ENCODE peak calls at places on chromosomes 5 and 9, in nine cellular contexts. One of them, this sample, is unnamed.
A peak's percentile ranks its signal among the peaks of the same experiment; 100 is the strongest.

GRCh38 chr9:112338561-112338960 is 5.1 kb upstream of the PTBP3 start:
- DNase-seq in dermis blood vessel endothelial cell: no peak
- DNase-seq in RWPE1: peak; percentile 33
- DNase-seq in left cardiac atrium: no peak
- DNase-seq in activated CD4-positive, alpha-beta T cell treated with anti-CD3 and anti-CD28 coated beads for 48 hours: no peak
- DNase-seq in ovary: no peak
- DNase-seq in GM23338: no peak
- DNase-seq in C1 segment of cervical spinal cord: no peak
- DNase-seq in posterior cingulate gyrus: no peak
- DNase-seq in this sample: no peak

GRCh38 chr9:111632695-111633388 is 1.7 kb downstream of the DNAJC25 start:
- DNase-seq in left cardiac atrium: no peak
- DNase-seq in C1 segment of cervical spinal cord: no peak
- DNase-seq in activated CD4-positive, alpha-beta T cell treated with anti-CD3 and anti-CD28 coated beads for 48 hours: no peak
- DNase-seq in ovary: no peak
- DNase-seq in posterior cingulate gyrus: no peak
- DNase-seq in RWPE1: no peak
- DNase-seq in GM23338: no peak
- DNase-seq in dermis blood vessel endothelial cell: no peak
- DNase-seq in this sample: no peak

GRCh38 chr5:145976431-145977155 is 40.2 kb downstream of the SH3RF2 start:
- DNase-seq in C1 segment of cervical spinal cord: no peak
- DNase-seq in activated CD4-positive, alpha-beta T cell treated with anti-CD3 and anti-CD28 coated beads for 48 hours: no peak
- DNase-seq in posterior cingulate gyrus: no peak
- DNase-seq in GM23338: no peak
- DNase-seq in RWPE1: no peak
- DNase-seq in ovary: no peak
- DNase-seq in left cardiac atrium: no peak
- DNase-seq in dermis blood vessel endothelial cell: peak; percentile 16
- DNase-seq in this sample: no peak

GRCh38 chr5:120605325-120606079 is 141.4 kb downstream of the PRR16 start:
- DNase-seq in left cardiac atrium: no peak
- DNase-seq in GM23338: no peak
- DNase-seq in C1 segment of cervical spinal cord: no peak
- DNase-seq in RWPE1: no peak
- DNase-seq in dermis blood vessel endothelial cell: no peak
- DNase-seq in posterior cingulate gyrus: no peak
- DNase-seq in activated CD4-positive, alpha-beta T cell treated with anti-CD3 and anti-CD28 coated beads for 48 hours: no peak
- DNase-seq in ovary: no peak
- DNase-seq in this sample: no peak

GRCh38 chr9:93083592-93084470 is 12.2 kb upstream of the CARD19 start:
- DNase-seq in left cardiac atrium: no peak
- DNase-seq in ovary: peak; percentile 10
- DNase-seq in GM23338: no peak
- DNase-seq in RWPE1: no peak
- DNase-seq in posterior cingulate gyrus: no peak
- DNase-seq in C1 segment of cervical spinal cord: no peak
- DNase-seq in activated CD4-positive, alpha-beta T cell treated with anti-CD3 and anti-CD28 coated beads for 48 hours: peak; percentile 69
- DNase-seq in dermis blood vessel endothelial cell: no peak
- DNase-seq in this sample: no peak

GRCh38 chr5:610744-611730 is 1.1 kb upstream of the CEP72 start:
- DNase-seq in activated CD4-positive, alpha-beta T cell treated with anti-CD3 and anti-CD28 coated beads for 48 hours: peak; percentile 2
- DNase-seq in C1 segment of cervical spinal cord: no peak
- DNase-seq in RWPE1: no peak
- DNase-seq in posterior cingulate gyrus: no peak
- DNase-seq in ovary: no peak
- DNase-seq in dermis blood vessel endothelial cell: no peak
- DNase-seq in left cardiac atrium: no peak
- DNase-seq in GM23338: no peak
- DNase-seq in this sample: no peak

GRCh38 chr5:72848474-72849428 is 32.3 kb downstream of the TNPO1 start:
- DNase-seq in posterior cingulate gyrus: peak; percentile 34
- DNase-seq in left cardiac atrium: peak; percentile 65
- DNase-seq in activated CD4-positive, alpha-beta T cell treated with anti-CD3 and anti-CD28 coated beads for 48 hours: peak; percentile 62
- DNase-seq in RWPE1: peak; percentile 54
- DNase-seq in C1 segment of cervical spinal cord: peak; percentile 72
- DNase-seq in GM23338: peak; percentile 58
- DNase-seq in ovary: peak; percentile 69
- DNase-seq in dermis blood vessel endothelial cell: peak; percentile 52
- DNase-seq in this sample: peak; percentile 24

GRCh38 chr9:131218370-131218769 is 57.9 kb downstream of the FAM78A start:
- DNase-seq in left cardiac atrium: no peak
- DNase-seq in ovary: no peak
- DNase-seq in dermis blood vessel endothelial cell: no peak
- DNase-seq in posterior cingulate gyrus: no peak
- DNase-seq in activated CD4-positive, alpha-beta T cell treated with anti-CD3 and anti-CD28 coated beads for 48 hours: no peak
- DNase-seq in C1 segment of cervical spinal cord: no peak
- DNase-seq in GM23338: no peak
- DNase-seq in RWPE1: no peak
- DNase-seq in this sample: no peak

GRCh38 chr5:145025775-145026174 is 809.4 kb downstream of the PRELID2 start:
- DNase-seq in dermis blood vessel endothelial cell: no peak
- DNase-seq in GM23338: no peak
- DNase-seq in left cardiac atrium: no peak
- DNase-seq in C1 segment of cervical spinal cord: no peak
- DNase-seq in RWPE1: no peak
- DNase-seq in ovary: no peak
- DNase-seq in posterior cingulate gyrus: no peak
- DNase-seq in activated CD4-positive, alpha-beta T cell treated with anti-CD3 and anti-CD28 coated beads for 48 hours: no peak
- DNase-seq in this sample: no peak

GRCh38 chr9:108213516-108213915 is 642.3 kb downstream of the ACTL7B start:
- DNase-seq in dermis blood vessel endothelial cell: no peak
- DNase-seq in GM23338: no peak
- DNase-seq in RWPE1: no peak
- DNase-seq in posterior cingulate gyrus: no peak
- DNase-seq in left cardiac atrium: no peak
- DNase-seq in C1 segment of cervical spinal cord: no peak
- DNase-seq in ovary: no peak
- DNase-seq in activated CD4-positive, alpha-beta T cell treated with anti-CD3 and anti-CD28 coated beads for 48 hours: no peak
- DNase-seq in this sample: no peak

GRCh38 chr9:3888496-3888858 is 362.7 kb upstream of the RFX3 start:
- DNase-seq in RWPE1: no peak
- DNase-seq in activated CD4-positive, alpha-beta T cell treated with anti-CD3 and anti-CD28 coated beads for 48 hours: peak; percentile 35
- DNase-seq in C1 segment of cervical spinal cord: no peak
- DNase-seq in ovary: no peak
- DNase-seq in dermis blood vessel endothelial cell: no peak
- DNase-seq in left cardiac atrium: no peak
- DNase-seq in posterior cingulate gyrus: no peak
- DNase-seq in GM23338: no peak
- DNase-seq in this sample: no peak

GRCh38 chr9:133065070-133065388 is 3.2 kb downstream of the CEL start:
- DNase-seq in GM23338: no peak
- DNase-seq in dermis blood vessel endothelial cell: no peak
- DNase-seq in left cardiac atrium: no peak
- DNase-seq in activated CD4-positive, alpha-beta T cell treated with anti-CD3 and anti-CD28 coated beads for 48 hours: no peak
- DNase-seq in ovary: no peak
- DNase-seq in C1 segment of cervical spinal cord: no peak
- DNase-seq in RWPE1: no peak
- DNase-seq in posterior cingulate gyrus: no peak
- DNase-seq in this sample: no peak

GRCh38 chr5:94968507-94969095 is 316.3 kb downstream of the MCTP1 start:
- DNase-seq in left cardiac atrium: no peak
- DNase-seq in posterior cingulate gyrus: no peak
- DNase-seq in GM23338: peak; percentile 88
- DNase-seq in activated CD4-positive, alpha-beta T cell treated with anti-CD3 and anti-CD28 coated beads for 48 hours: peak; percentile 6
- DNase-seq in dermis blood vessel endothelial cell: peak; percentile 86
- DNase-seq in C1 segment of cervical spinal cord: no peak
- DNase-seq in RWPE1: peak; percentile 52
- DNase-seq in ovary: no peak
- DNase-seq in this sample: no peak

GRCh38 chr9:11735391-11735790 is 957.8 kb upstream of the TYRP1 start:
- DNase-seq in ovary: no peak
- DNase-seq in RWPE1: no peak
- DNase-seq in left cardiac atrium: no peak
- DNase-seq in GM23338: no peak
- DNase-seq in posterior cingulate gyrus: no peak
- DNase-seq in activated CD4-positive, alpha-beta T cell treated with anti-CD3 and anti-CD28 coated beads for 48 hours: no peak
- DNase-seq in dermis blood vessel endothelial cell: no peak
- DNase-seq in C1 segment of cervical spinal cord: no peak
- DNase-seq in this sample: no peak

GRCh38 chr9:108103294-108103693 is 613.7 kb upstream of the KLF4 start:
- DNase-seq in RWPE1: no peak
- DNase-seq in C1 segment of cervical spinal cord: no peak
- DNase-seq in dermis blood vessel endothelial cell: no peak
- DNase-seq in GM23338: no peak
- DNase-seq in posterior cingulate gyrus: no peak
- DNase-seq in activated CD4-positive, alpha-beta T cell treated with anti-CD3 and anti-CD28 coated beads for 48 hours: no peak
- DNase-seq in ovary: no peak
- DNase-seq in left cardiac atrium: no peak
- DNase-seq in this sample: no peak

GRCh38 chr9:104968025-104968982 is 40.3 kb upstream of the ABCA1 start:
- DNase-seq in RWPE1: peak; percentile 94
- DNase-seq in left cardiac atrium: peak; percentile 92
- DNase-seq in dermis blood vessel endothelial cell: peak; percentile 86
- DNase-seq in ovary: peak; percentile 90
- DNase-seq in posterior cingulate gyrus: peak; percentile 88
- DNase-seq in C1 segment of cervical spinal cord: peak; percentile 87
- DNase-seq in activated CD4-positive, alpha-beta T cell treated with anti-CD3 and anti-CD28 coated beads for 48 hours: peak; percentile 93
- DNase-seq in GM23338: peak; percentile 92
- DNase-seq in this sample: peak; percentile 78

GRCh38 chr9:13181652-13182051 is 97.8 kb downstream of the MPDZ start:
- DNase-seq in dermis blood vessel endothelial cell: no peak
- DNase-seq in GM23338: peak; percentile 9
- DNase-seq in posterior cingulate gyrus: no peak
- DNase-seq in C1 segment of cervical spinal cord: no peak
- DNase-seq in RWPE1: peak; percentile 70
- DNase-seq in activated CD4-positive, alpha-beta T cell treated with anti-CD3 and anti-CD28 coated beads for 48 hours: no peak
- DNase-seq in ovary: no peak
- DNase-seq in left cardiac atrium: no peak
- DNase-seq in this sample: no peak

GRCh38 chr5:40429258-40430111 is 250.2 kb upstream of the PTGER4 start:
- DNase-seq in ovary: no peak
- DNase-seq in activated CD4-positive, alpha-beta T cell treated with anti-CD3 and anti-CD28 coated beads for 48 hours: no peak
- DNase-seq in left cardiac atrium: peak; percentile 36
- DNase-seq in GM23338: no peak
- DNase-seq in RWPE1: peak; percentile 69
- DNase-seq in posterior cingulate gyrus: no peak
- DNase-seq in C1 segment of cervical spinal cord: no peak
- DNase-seq in dermis blood vessel endothelial cell: peak; percentile 88
- DNase-seq in this sample: no peak

GRCh38 chr9:9231946-9232345 is 1380.9 kb downstream of the PTPRD start:
- DNase-seq in C1 segment of cervical spinal cord: no peak
- DNase-seq in posterior cingulate gyrus: no peak
- DNase-seq in ovary: no peak
- DNase-seq in dermis blood vessel endothelial cell: no peak
- DNase-seq in GM23338: no peak
- DNase-seq in activated CD4-positive, alpha-beta T cell treated with anti-CD3 and anti-CD28 coated beads for 48 hours: no peak
- DNase-seq in left cardiac atrium: no peak
- DNase-seq in RWPE1: no peak
- DNase-seq in this sample: no peak

GRCh38 chr9:123686131-123686848 is 243.6 kb downstream of the DENND1A start:
- DNase-seq in C1 segment of cervical spinal cord: no peak
- DNase-seq in posterior cingulate gyrus: no peak
- DNase-seq in ovary: no peak
- DNase-seq in left cardiac atrium: peak; percentile 27
- DNase-seq in activated CD4-positive, alpha-beta T cell treated with anti-CD3 and anti-CD28 coated beads for 48 hours: no peak
- DNase-seq in GM23338: no peak
- DNase-seq in RWPE1: no peak
- DNase-seq in dermis blood vessel endothelial cell: peak; percentile 11
- DNase-seq in this sample: no peak

GRCh38 chr5:137248476-137248970 is 250.6 kb downstream of the SPOCK1 start:
- DNase-seq in left cardiac atrium: no peak
- DNase-seq in activated CD4-positive, alpha-beta T cell treated with anti-CD3 and anti-CD28 coated beads for 48 hours: no peak
- DNase-seq in ovary: no peak
- DNase-seq in GM23338: no peak
- DNase-seq in posterior cingulate gyrus: no peak
- DNase-seq in dermis blood vessel endothelial cell: no peak
- DNase-seq in C1 segment of cervical spinal cord: no peak
- DNase-seq in RWPE1: no peak
- DNase-seq in this sample: no peak

GRCh38 chr5:79133121-79133656 is 21.6 kb downstream of the BHMT start:
- DNase-seq in C1 segment of cervical spinal cord: no peak
- DNase-seq in dermis blood vessel endothelial cell: peak; percentile 66
- DNase-seq in RWPE1: no peak
- DNase-seq in posterior cingulate gyrus: no peak
- DNase-seq in activated CD4-positive, alpha-beta T cell treated with anti-CD3 and anti-CD28 coated beads for 48 hours: no peak
- DNase-seq in left cardiac atrium: no peak
- DNase-seq in ovary: no peak
- DNase-seq in GM23338: peak; percentile 71
- DNase-seq in this sample: no peak

GRCh38 chr9:92639124-92639523 is 30.8 kb downstream of the IPPK start:
- DNase-seq in left cardiac atrium: no peak
- DNase-seq in RWPE1: no peak
- DNase-seq in C1 segment of cervical spinal cord: no peak
- DNase-seq in dermis blood vessel endothelial cell: no peak
- DNase-seq in activated CD4-positive, alpha-beta T cell treated with anti-CD3 and anti-CD28 coated beads for 48 hours: no peak
- DNase-seq in posterior cingulate gyrus: no peak
- DNase-seq in ovary: no peak
- DNase-seq in GM23338: no peak
- DNase-seq in this sample: no peak

This sample was measured in T follicular helper cell.